ENCODE peak calls at places on chromosomes 13 and 19, in seven cellular contexts. P, E, H, S, Q, A and W are unnamed samples.

GRCh38 chr13:81017525-81018152 is 676.7 kb upstream of the SPRY2 start:
- DNase-seq in P (peak; percentile 23), E (no peak), H (peak; percentile 35), S (no peak), Q (no peak), A (peak; percentile 27), W (no peak)

GRCh38 chr13:113820813-113821651 is 42.8 kb downstream of the GAS6 start:
- DNase-seq in P (no peak), E (no peak), H (no peak), S (no peak), Q (no peak), A (peak; percentile 99), W (peak; percentile 63)

GRCh38 chr13:68009546-68009945 is 779.4 kb upstream of the PCDH9 start:
- DNase-seq in P (no peak), E (no peak), H (no peak), S (no peak), Q (no peak), A (no peak), W (no peak)

GRCh38 chr13:72726721-72727416 is 560 bp downstream of the MZT1 start:
- DNase-seq in P (peak; percentile 9), E (peak; percentile 32), H (peak; percentile 45), S (peak; percentile 1), Q (peak; percentile 22), A (peak; percentile 24), W (peak; percentile 63)

GRCh38 chr19:6693681-6694080 is 23.7 kb upstream of the TNFSF14 start:
- DNase-seq in P (no peak), E (no peak), H (no peak), S (no peak), Q (no peak), A (no peak), W (no peak)

GRCh38 chr19:55641376-55642152 is 762 bp downstream of the ZNF580 start:
- DNase-seq in P (no peak), E (no peak), H (no peak), S (no peak), Q (no peak), A (peak; percentile 41), W (no peak)

GRCh38 chr13:75788494-75788991 is 152.4 kb downstream of the LMO7 start:
- DNase-seq in P (no peak), E (no peak), H (no peak), S (no peak), Q (no peak), A (peak; percentile 92), W (peak; percentile 66)

GRCh38 chr13:23794267-23795161 is 94.7 kb downstream of the MIPEP start:
- DNase-seq in P (no peak), E (no peak), H (no peak), S (no peak), Q (no peak), A (peak; percentile 70), W (no peak)

GRCh38 chr19:13986348-13986904 is 19.7 kb downstream of the RFX1 start:
- DNase-seq in P (no peak), E (peak; percentile 99), H (peak; percentile 36), S (peak; percentile 97), Q (peak; percentile 100), A (no peak), W (peak; percentile 90)

GRCh38 chr13:34620073-34620858 is 321.8 kb upstream of the NBEA start:
- DNase-seq in P (no peak), E (no peak), H (no peak), S (no peak), Q (no peak), A (no peak), W (no peak)